ENCODE peak calls at places on chromosomes 7 and 10, in four cellular contexts. Z is H1, E is K562, J is A549. R is an unnamed sample.

GRCh38 chr10:35765039-35765662 is 123.1 kb upstream of the FZD8 start:
- DNase-seq in E (peak), Z (no peak), J (no peak), R (no peak)

GRCh38 chr10:16816142-16816541 is 1.1 kb downstream of the RSU1 start:
- DNase-seq in E (peak), J (no peak), Z (no peak), R (no peak)

GRCh38 chr7:52639981-52640380 is 395.5 kb upstream of the POM121L12 start:
- DNase-seq in Z (peak), E (no peak), J (no peak), R (no peak)

GRCh38 chr7:46833186-46833585 is 748.7 kb downstream of the TNS3 start:
- DNase-seq in E (no peak), Z (no peak), J (no peak), R (no peak)

GRCh38 chr10:109922976-109923921 is at the start of gene XPNPEP1:
- DNase-seq in J (peak), E (peak), Z (no peak), R (peak)

GRCh38 chr10:23095966-23096813 is 811 bp downstream of the MSRB2 start:
- DNase-seq in Z (no peak), J (peak), E (peak), R (peak)

GRCh38 chr7:33799766-33800165 is 105.6 kb upstream of the BMPER start:
- DNase-seq in E (no peak), J (no peak), Z (no peak), R (no peak)

GRCh38 chr10:80444646-80445319 is 9.3 kb upstream of the TSPAN14 start:
- DNase-seq in E (peak), Z (no peak), J (peak), R (peak)

GRCh38 chr10:48194830-48195229 is 79.7 kb downstream of the FRMPD2 start:
- DNase-seq in Z (no peak), E (no peak), J (peak), R (peak)

GRCh38 chr7:150852371-150852905 is at the start of gene AOC1:
- DNase-seq in E (no peak), J (no peak), Z (no peak), R (no peak)

GRCh38 chr7:28685660-28686417 is 272.3 kb downstream of the TRIL start:
- DNase-seq in Z (peak), E (peak), J (peak), R (peak)

GRCh38 chr7:155792999-155793560 is 19.2 kb downstream of the SHH start:
- DNase-seq in J (no peak), Z (no peak), E (no peak), R (no peak)

GRCh38 chr7:1733908-1734252 is 63.8 kb downstream of the ELFN1 start:
- DNase-seq in J (no peak), Z (no peak), E (no peak), R (no peak)

GRCh38 chr10:12549297-12549696 is 199.9 kb downstream of the CAMK1D start:
- DNase-seq in E (peak), Z (no peak), J (peak), R (no peak)

GRCh38 chr10:129942391-129942790 is 21.7 kb downstream of the EBF3 start:
- DNase-seq in E (no peak), Z (no peak), J (no peak), R (no peak)

GRCh38 chr10:114708717-114709352 is 50.8 kb upstream of the ABLIM1 start:
- DNase-seq in E (no peak), J (peak), Z (no peak), R (peak)

GRCh38 chr10:113026679-113027078 is 76.6 kb downstream of the TCF7L2 start:
- DNase-seq in J (no peak), E (no peak), Z (no peak), R (no peak)

GRCh38 chr10:124356706-124357582 is 61.8 kb downstream of the OAT start:
- DNase-seq in Z (no peak), E (no peak), J (no peak), R (no peak)

GRCh38 chr7:70736715-70737460 is 395.1 kb upstream of the GALNT17 start:
- DNase-seq in Z (no peak), J (no peak), E (no peak), R (no peak)

GRCh38 chr10:62795750-62796149 is 8.8 kb upstream of the ADO start:
- DNase-seq in E (no peak), J (no peak), Z (no peak), R (no peak)

GRCh38 chr10:48611133-48611532 is 6.3 kb upstream of the ARHGAP22 start:
- DNase-seq in Z (no peak), E (no peak), J (no peak), R (no peak)

GRCh38 chr10:86357041-86357440 is 9.6 kb downstream of the GRID1 start:
- DNase-seq in Z (no peak), E (no peak), J (no peak), R (no peak)

GRCh38 chr10:59991661-59992060 is 85.3 kb upstream of the CCDC6 start:
- DNase-seq in E (peak), J (peak), Z (no peak), R (no peak)

GRCh38 chr10:30959855-30960247 is 71.8 kb downstream of the ZNF438 start:
- DNase-seq in J (no peak), E (no peak), Z (no peak), R (no peak)

GRCh38 chr10:77590344-77591237 is 47.0 kb downstream of the KCNMA1 start:
- DNase-seq in Z (no peak), J (no peak), E (no peak), R (no peak)

GRCh38 chr10:131048595-131048994 is 262.9 kb downstream of the TCERG1L start:
- DNase-seq in J (no peak), E (no peak), Z (peak), R (no peak)

GRCh38 chr10:12847361-12847975 is 154.0 kb downstream of the CCDC3 start:
- DNase-seq in E (peak), J (peak), Z (peak), R (no peak)

GRCh38 chr7:16695621-16696237 is 49.7 kb downstream of the BZW2 start:
- DNase-seq in Z (no peak), E (peak), J (peak), R (peak)

GRCh38 chr7:10412426-10413019 is 561.1 kb upstream of the PHF14 start:
- DNase-seq in J (peak), E (peak), Z (no peak), R (peak)
- TF ChIP-seq RNF2 in J (no peak), E (no peak), Z (no peak), R (no peak)

GRCh38 chr7:92782855-92783254 is 53.5 kb downstream of the CDK6 start:
- DNase-seq in Z (no peak), J (no peak), E (no peak), R (no peak)
- TF ChIP-seq RNF2 in Z (no peak), J (no peak), E (no peak), R (no peak)

DNA sequence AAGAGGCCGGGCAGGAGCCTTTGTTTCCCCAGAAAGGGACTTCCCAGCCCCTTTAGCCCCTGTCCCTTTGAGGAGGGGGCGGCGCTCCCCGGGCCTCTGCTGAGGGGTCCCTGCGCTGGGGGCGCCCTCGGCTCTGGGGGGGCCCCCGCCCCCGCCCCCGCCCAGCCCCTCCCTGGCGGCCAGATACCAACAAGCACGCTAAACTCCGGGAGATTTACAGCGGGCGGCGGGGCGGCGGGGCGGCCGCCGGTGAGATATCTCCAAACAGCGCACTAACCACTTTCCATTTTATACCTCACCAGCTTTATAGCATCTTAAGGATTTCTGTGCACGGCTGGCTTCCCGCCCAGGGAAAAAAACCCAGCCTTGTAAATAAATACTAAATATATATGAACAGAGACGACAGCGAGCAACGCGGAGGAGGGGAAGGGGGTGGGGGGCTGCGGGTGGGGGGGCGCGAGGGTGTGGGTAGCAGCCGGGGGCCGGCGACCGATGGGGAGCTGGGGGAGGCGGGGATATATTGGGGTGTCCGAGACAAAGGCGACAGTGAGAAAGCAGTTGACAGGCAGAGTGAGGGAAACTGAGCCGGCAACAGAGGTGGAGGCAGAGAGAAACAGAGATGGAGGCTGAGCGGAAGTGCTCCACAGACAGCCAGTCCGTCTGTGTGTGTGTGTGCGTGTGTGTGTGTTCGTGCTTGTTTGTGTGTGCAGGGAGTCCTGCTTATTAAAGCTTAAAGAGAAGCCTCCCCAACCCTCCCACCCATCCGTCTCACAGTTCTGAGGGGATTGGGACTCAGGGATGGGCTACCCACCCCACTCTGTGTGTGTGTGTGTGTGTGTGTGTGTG is 85.8 kb downstream of the HIF1AN start:
- DNase-seq in Z (no peak), J (peak), E (no peak), R (no peak)
- TF ChIP-seq RNF2 in Z (no peak), J (no peak), E (no peak), R (no peak)

GRCh38 chr10:43206391-43207235 is 60.3 kb downstream of the RASGEF1A start:
- DNase-seq in Z (no peak), E (no peak), J (no peak), R (no peak)
- TF ChIP-seq RNF2 in Z (no peak), E (no peak), J (no peak), R (no peak)

DNA sequence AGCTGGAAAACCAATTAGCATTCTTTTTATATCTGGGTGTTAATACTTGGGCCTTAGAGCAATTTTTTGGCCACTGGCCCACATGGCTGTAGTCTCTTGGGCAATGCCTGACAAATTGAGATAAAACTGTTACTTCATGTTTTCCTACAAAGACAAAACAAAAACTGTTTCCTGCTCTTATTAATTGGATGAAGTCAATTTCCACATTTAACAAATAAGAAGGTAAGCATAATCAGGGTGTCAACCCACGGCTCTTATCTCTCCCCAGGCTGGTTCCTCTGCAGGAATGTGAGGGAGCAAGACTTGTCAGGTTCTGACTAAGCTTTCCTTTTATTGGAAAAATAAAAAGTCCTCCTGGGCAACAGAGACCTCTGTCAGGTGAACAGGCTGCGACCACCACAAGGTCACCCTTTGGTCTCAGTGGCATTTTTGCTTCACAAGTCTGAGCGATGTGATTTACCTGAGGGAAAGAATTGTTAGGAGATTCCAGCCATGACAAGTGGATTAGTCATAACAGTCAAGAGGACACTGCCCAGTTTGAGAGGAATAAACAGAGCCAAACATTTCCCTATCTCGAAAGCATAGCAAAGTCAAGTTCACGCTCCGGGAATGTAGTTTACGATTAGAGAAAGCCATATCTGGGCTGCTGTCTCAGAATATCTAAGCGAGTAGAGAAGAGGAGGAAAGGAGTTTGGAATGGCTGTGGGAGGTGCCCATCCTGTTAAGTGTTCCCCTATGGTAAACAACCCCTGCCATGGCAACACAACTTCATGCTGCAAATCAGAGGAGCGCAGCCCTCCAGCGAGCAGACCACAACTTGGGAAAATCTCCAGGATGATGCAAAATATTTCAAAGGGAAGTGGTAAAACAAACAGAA is 144.4 kb downstream of the TES start:
- DNase-seq in J (peak), E (peak), Z (peak), R (peak)
- TF ChIP-seq RNF2 in J (no peak), E (no peak), Z (no peak), R (no peak)

GRCh38 chr10:93392111-93392510 is 90.0 kb downstream of the MYOF start:
- DNase-seq in Z (no peak), E (no peak), J (no peak), R (no peak)

GRCh38 chr10:93390691-93391090 is 91.4 kb downstream of the MYOF start:
- DNase-seq in Z (no peak), J (no peak), E (no peak), R (no peak)

GRCh38 chr10:93384006-93384405 is 98.1 kb downstream of the MYOF start:
- DNase-seq in E (no peak), Z (no peak), J (peak), R (no peak)

GRCh38 chr10:93383562-93383981 is 98.6 kb downstream of the MYOF start:
- DNase-seq in E (no peak), Z (no peak), J (no peak), R (no peak)

DNA sequence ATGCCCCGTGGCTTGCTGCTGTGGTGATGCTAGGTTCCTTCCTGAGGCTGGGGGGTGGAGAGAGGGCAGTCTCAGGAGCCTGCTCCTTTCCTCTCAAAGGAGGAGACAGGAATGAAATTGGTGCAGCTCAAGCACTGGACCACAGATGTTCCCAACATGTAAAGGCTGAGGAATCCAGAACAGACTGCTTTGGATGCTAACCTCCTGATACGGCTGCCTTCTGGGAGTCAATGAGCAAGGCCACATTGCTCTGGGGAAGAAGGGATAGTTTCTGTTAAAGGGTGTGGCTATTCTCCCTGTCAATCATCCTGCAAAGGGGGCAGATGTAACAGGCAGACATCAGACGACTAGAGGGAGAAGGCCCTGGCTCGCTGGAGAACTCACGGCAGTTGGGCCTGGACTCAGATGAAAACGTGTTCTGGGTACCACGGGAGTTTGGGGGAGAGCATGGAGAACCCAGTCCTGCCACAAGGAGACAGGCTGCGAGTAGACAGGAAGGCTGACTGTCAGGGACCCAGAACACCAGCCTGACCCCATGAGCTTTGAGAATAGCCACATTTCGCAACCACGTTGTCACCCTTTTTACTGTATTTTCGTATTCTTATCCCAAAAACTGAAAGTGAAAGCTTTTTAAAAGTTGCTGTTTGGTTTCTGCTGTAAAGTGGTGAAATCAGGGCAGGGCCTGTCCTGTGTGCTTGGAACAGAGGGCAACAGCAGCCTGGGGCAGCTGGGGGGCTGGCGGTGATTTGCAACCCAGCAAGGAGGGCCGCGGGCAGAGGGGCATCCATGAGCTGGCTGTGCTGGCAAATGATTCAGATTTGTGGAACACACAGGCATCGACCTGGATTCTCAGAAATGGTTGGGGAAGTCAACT is 95.4 kb downstream of the MYOF start:
- DNase-seq in J (no peak), E (no peak), Z (no peak), R (no peak)
- TF ChIP-seq RNF2 in J (no peak), E (no peak), Z (no peak), R (no peak)

GRCh38 chr7:18037609-18038008 is 10.0 kb upstream of the PRPS1L1 start:
- DNase-seq in J (no peak), Z (no peak), E (no peak), R (no peak)

GRCh38 chr7:18036783-18037182 is 9.1 kb upstream of the PRPS1L1 start:
- DNase-seq in E (peak), Z (no peak), J (no peak), R (no peak)

GRCh38 chr7:18041202-18041601 is 13.6 kb upstream of the PRPS1L1 start:
- DNase-seq in J (no peak), E (no peak), Z (no peak), R (no peak)

GRCh38 chr7:18038391-18038790 is 10.7 kb upstream of the PRPS1L1 start:
- DNase-seq in J (no peak), Z (no peak), E (no peak), R (no peak)

DNA sequence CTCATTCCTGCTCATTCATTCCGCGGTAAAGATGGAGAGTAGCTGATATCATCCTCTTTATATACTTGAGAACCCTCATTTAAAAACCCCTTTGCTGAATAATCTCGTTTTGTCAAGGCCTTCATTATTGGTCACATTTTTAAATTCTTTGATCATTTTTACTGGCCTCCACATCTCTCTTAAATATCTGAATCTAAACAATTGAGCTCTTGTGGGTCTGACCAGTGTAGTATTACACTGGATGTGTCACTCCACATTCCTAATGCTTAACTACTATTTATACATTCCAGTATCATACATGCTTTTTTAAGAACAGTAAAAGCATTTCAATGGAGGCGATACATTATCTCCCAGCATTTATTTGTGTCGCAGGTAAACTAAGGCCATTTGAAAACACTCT is 12.6 kb upstream of the PRPS1L1 start:
- DNase-seq in E (no peak), J (no peak), Z (no peak), R (no peak)
- TF ChIP-seq RNF2 in E (no peak), J (no peak), Z (no peak), R (no peak)

GRCh38 chr10:93915603-93916002 is 21.8 kb downstream of the SLC35G1 start:
- DNase-seq in E (no peak), J (no peak), Z (no peak), R (no peak)

GRCh38 chr10:93917814-93918213 is 24.0 kb downstream of the SLC35G1 start:
- DNase-seq in E (no peak), J (no peak), Z (no peak), R (no peak)

GRCh38 chr10:93917064-93917391 is 23.2 kb downstream of the SLC35G1 start:
- DNase-seq in J (no peak), E (no peak), Z (no peak), R (no peak)

GRCh38 chr10:93913706-93914105 is 19.9 kb downstream of the SLC35G1 start:
- DNase-seq in Z (no peak), J (no peak), E (no peak), R (no peak)

GRCh38 chr10:93916257-93917063 is 22.7 kb downstream of the SLC35G1 start:
- DNase-seq in Z (no peak), J (peak), E (no peak), R (peak)
- TF ChIP-seq RNF2 in Z (no peak), J (no peak), E (no peak), R (no peak)

GRCh38 chr7:143346018-143346417 is 16.5 kb downstream of the FAM131B start:
- DNase-seq in Z (no peak), E (peak), J (no peak), R (no peak)

GRCh38 chr7:143341842-143342241 is 20.7 kb downstream of the FAM131B start:
- DNase-seq in E (no peak), Z (no peak), J (no peak), R (no peak)

GRCh38 chr7:143343596-143343995 is 18.9 kb downstream of the FAM131B start:
- DNase-seq in Z (no peak), J (no peak), E (no peak), R (no peak)

GRCh38 chr7:143347950-143348349 is 14.6 kb downstream of the FAM131B start:
- DNase-seq in E (no peak), J (no peak), Z (no peak), R (no peak)

GRCh38 chr7:143345428-143345900 is 17.0 kb downstream of the FAM131B start:
- DNase-seq in J (peak), Z (peak), E (peak), R (no peak)
- TF ChIP-seq RNF2 in J (no peak), Z (no peak), E (no peak), R (no peak)